ENCODE peak calls at places on chromosomes 12 and 14, in eight cellular contexts. E, L, C, Z, K, U, J and B are unnamed samples.

GRCh38 chr14:47044841-47045240 is 393.3 kb upstream of the RPL10L start:
- DNase-seq in K (no peak), L (no peak), Z (no peak), E (peak), C (no peak), J (no peak), U (no peak), B (no peak)

GRCh38 chr12:131568336-131568735 is 142.6 kb upstream of the SFSWAP start:
- DNase-seq in J (no peak), L (no peak), U (no peak), K (no peak), C (no peak), Z (no peak), E (no peak), B (no peak)

GRCh38 chr14:32920696-32921276 is 17.9 kb upstream of the NPAS3 start:
- DNase-seq in Z (no peak), K (no peak), J (no peak), U (no peak), L (no peak), E (no peak), C (no peak), B (no peak)

GRCh38 chr12:4610481-4610880 is 38.4 kb downstream of the AKAP3 start:
- DNase-seq in U (no peak), C (no peak), E (no peak), Z (no peak), J (no peak), L (no peak), K (no peak), B (no peak)

GRCh38 chr14:76227450-76228050 is 75.8 kb downstream of the GPATCH2L start:
- DNase-seq in J (no peak), Z (no peak), C (no peak), K (peak), U (no peak), L (no peak), E (no peak), B (no peak)

GRCh38 chr14:74834682-74835392 is 41.1 kb downstream of the PROX2 start:
- DNase-seq in U (no peak), L (no peak), Z (no peak), K (peak), J (no peak), E (peak), C (no peak), B (no peak)

GRCh38 chr12:101566318-101566717 is 28.5 kb upstream of the MYBPC1 start:
- DNase-seq in Z (no peak), K (no peak), E (no peak), U (no peak), J (no peak), C (no peak), L (no peak), B (no peak)

GRCh38 chr12:65827827-65828231 is 3.5 kb downstream of the HMGA2 start:
- DNase-seq in L (no peak), K (peak), Z (no peak), J (no peak), U (no peak), E (no peak), C (no peak), B (no peak)

GRCh38 chr12:108793756-108794441 is 62.6 kb upstream of the CORO1C start:
- DNase-seq in J (no peak), K (no peak), Z (peak), L (no peak), E (no peak), U (no peak), C (no peak), B (no peak)

GRCh38 chr12:89909753-89910152 is 201.1 kb upstream of the ATP2B1 start:
- DNase-seq in Z (no peak), J (no peak), L (no peak), K (no peak), U (no peak), E (no peak), C (no peak), B (no peak)

GRCh38 chr14:74945852-74946658 is 9.3 kb downstream of the PGF start:
- DNase-seq in J (no peak), E (peak), C (peak), L (peak), U (no peak), K (peak), Z (peak), B (peak)

GRCh38 chr12:53049582-53050318 is at the start of gene TNS2:
- DNase-seq in C (no peak), U (peak), J (no peak), Z (peak), K (peak), L (no peak), E (no peak), B (no peak)

GRCh38 chr12:53046655-53047220 is 3.1 kb upstream of the TNS2 start:
- DNase-seq in Z (peak), U (peak), L (peak), C (peak), K (peak), J (peak), E (peak), B (no peak)

GRCh38 chr12:53047221-53048032 is 2.4 kb upstream of the TNS2 start:
- DNase-seq in L (peak), C (peak), J (peak), Z (peak), K (peak), E (peak), U (peak), B (peak)

GRCh38 chr12:53048780-53049401 is 974 bp upstream of the TNS2 start:
- DNase-seq in J (no peak), K (peak), E (peak), U (peak), C (no peak), Z (peak), L (no peak), B (no peak)

GRCh38 chr12:53048033-53048779 is 1.7 kb upstream of the TNS2 start:
- DNase-seq in J (no peak), C (no peak), U (peak), E (no peak), Z (peak), K (no peak), L (no peak), B (no peak)
- TF ChIP-seq CTCF in J (peak), C (no peak), U (peak), E (no peak), Z (peak), K (no peak), L (no peak), B (no peak)

GRCh38 chr14:20656274-20656673 is 14.8 kb upstream of the OR6S1 start:
- DNase-seq in U (no peak), K (no peak), E (no peak), Z (no peak), J (no peak), C (no peak), L (no peak), B (no peak)
- TF ChIP-seq CTCF in U (no peak), K (no peak), E (no peak), Z (no peak), J (no peak), C (no peak), L (no peak), B (no peak)

GRCh38 chr14:49620182-49621113 is at the start of the genes MGAT2 and RPL36AL:
- DNase-seq in E (peak), K (peak), C (peak), U (peak), L (peak), J (peak), Z (peak), B (peak)
- TF ChIP-seq CTCF in E (peak), K (peak), C (peak), U (peak), L (peak), J (peak), Z (no peak), B (peak)

DNA sequence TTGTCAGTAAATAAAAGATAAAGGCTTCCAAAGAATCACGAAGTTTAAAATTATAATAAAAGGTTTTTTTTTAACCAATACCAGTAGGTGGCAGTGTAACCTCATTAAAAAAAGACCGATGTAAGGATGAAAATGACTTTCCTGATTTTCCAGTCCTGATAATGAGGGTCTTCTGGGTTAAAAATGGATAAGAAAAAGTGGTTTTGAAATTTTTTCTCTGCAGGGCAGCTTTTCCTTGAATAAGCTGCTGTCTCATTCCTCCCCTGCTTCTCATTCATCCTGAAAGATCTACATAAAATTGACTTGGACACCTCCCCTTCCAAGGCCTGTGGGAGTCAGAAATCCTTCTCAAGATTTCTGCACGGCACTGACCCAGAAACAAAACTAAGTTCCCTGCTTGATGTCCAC is 58.9 kb upstream of the FBXO33 start:
- DNase-seq in L (peak), C (no peak), J (peak), E (peak), K (peak), U (no peak), Z (no peak), B (no peak)
- TF ChIP-seq CTCF in L (peak), C (peak), J (peak), E (peak), K (peak), U (peak), Z (peak), B (peak)